ENCODE peak calls at places on chromosomes 3 and 15, in six cellular contexts. One of them, this sample, is unnamed.

GRCh38 chr3:46383211-46383945 is 12.6 kb downstream of the CCR5 start:
- DNase-seq in dorsolateral prefrontal cortex: no peak
- DNase-seq in heart left ventricle: no peak
- DNase-seq in GM23338: no peak
- DNase-seq in Peyer's patch: peak
- DNase-seq in body of pancreas: no peak
- DNase-seq in this sample: no peak

GRCh38 chr15:28873585-28874139 is 12.1 kb upstream of the APBA2 start:
- DNase-seq in dorsolateral prefrontal cortex: no peak
- DNase-seq in heart left ventricle: no peak
- DNase-seq in GM23338: no peak
- DNase-seq in Peyer's patch: no peak
- DNase-seq in body of pancreas: peak
- DNase-seq in this sample: no peak

GRCh38 chr3:46668116-46668515 is 25.4 kb downstream of the ALS2CL start:
- DNase-seq in dorsolateral prefrontal cortex: no peak
- DNase-seq in heart left ventricle: peak
- DNase-seq in GM23338: no peak
- DNase-seq in Peyer's patch: peak
- DNase-seq in body of pancreas: peak
- DNase-seq in this sample: no peak

GRCh38 chr15:49471733-49472132 is 48.7 kb downstream of the FGF7 start:
- DNase-seq in dorsolateral prefrontal cortex: no peak
- DNase-seq in heart left ventricle: no peak
- DNase-seq in GM23338: no peak
- DNase-seq in Peyer's patch: no peak
- DNase-seq in body of pancreas: peak
- DNase-seq in this sample: no peak

GRCh38 chr15:22831473-22831872 is 7.0 kb upstream of the NIPA2 start:
- DNase-seq in dorsolateral prefrontal cortex: no peak
- DNase-seq in heart left ventricle: no peak
- DNase-seq in GM23338: no peak
- DNase-seq in Peyer's patch: no peak
- DNase-seq in body of pancreas: no peak
- DNase-seq in this sample: no peak

GRCh38 chr3:107315136-107315535 is 62.1 kb upstream of the CCDC54 start:
- DNase-seq in dorsolateral prefrontal cortex: no peak
- DNase-seq in heart left ventricle: no peak
- DNase-seq in GM23338: no peak
- DNase-seq in Peyer's patch: no peak
- DNase-seq in body of pancreas: no peak
- DNase-seq in this sample: no peak

GRCh38 chr3:148203263-148204010 is 494.3 kb upstream of the AGTR1 start:
- DNase-seq in dorsolateral prefrontal cortex: no peak
- DNase-seq in heart left ventricle: no peak
- DNase-seq in GM23338: no peak
- DNase-seq in Peyer's patch: no peak
- DNase-seq in body of pancreas: no peak
- DNase-seq in this sample: no peak

GRCh38 chr3:66712210-66712609 is 211.4 kb upstream of the LRIG1 start:
- DNase-seq in dorsolateral prefrontal cortex: no peak
- DNase-seq in heart left ventricle: no peak
- DNase-seq in GM23338: peak
- DNase-seq in Peyer's patch: no peak
- DNase-seq in body of pancreas: no peak
- DNase-seq in this sample: no peak

GRCh38 chr15:31366169-31366734 is 39.6 kb downstream of the KLF13 start:
- DNase-seq in dorsolateral prefrontal cortex: peak
- DNase-seq in heart left ventricle: peak
- DNase-seq in GM23338: peak
- DNase-seq in Peyer's patch: no peak
- DNase-seq in body of pancreas: peak
- DNase-seq in this sample: no peak

GRCh38 chr3:116070102-116070501 is 375.2 kb downstream of the LSAMP start:
- DNase-seq in dorsolateral prefrontal cortex: no peak
- DNase-seq in heart left ventricle: no peak
- DNase-seq in GM23338: no peak
- DNase-seq in Peyer's patch: no peak
- DNase-seq in body of pancreas: no peak
- DNase-seq in this sample: no peak

GRCh38 chr15:26037369-26037768 is 174.2 kb upstream of the ATP10A start:
- DNase-seq in dorsolateral prefrontal cortex: no peak
- DNase-seq in heart left ventricle: no peak
- DNase-seq in GM23338: no peak
- DNase-seq in Peyer's patch: no peak
- DNase-seq in body of pancreas: no peak
- DNase-seq in this sample: no peak
- TF ChIP-seq CTCF in dorsolateral prefrontal cortex: peak
- TF ChIP-seq CTCF in heart left ventricle: no peak
- TF ChIP-seq CTCF in GM23338: no peak
- TF ChIP-seq CTCF in Peyer's patch: no peak
- TF ChIP-seq CTCF in body of pancreas: peak
- TF ChIP-seq CTCF in this sample: no peak

GRCh38 chr3:13581485-13582365 is 32.8 kb downstream of the FBLN2 start:
- DNase-seq in dorsolateral prefrontal cortex: peak
- DNase-seq in heart left ventricle: no peak
- DNase-seq in GM23338: no peak
- DNase-seq in Peyer's patch: no peak
- DNase-seq in body of pancreas: peak
- DNase-seq in this sample: no peak

GRCh38 chr3:13578246-13578645 is 29.3 kb downstream of the FBLN2 start:
- DNase-seq in dorsolateral prefrontal cortex: no peak
- DNase-seq in heart left ventricle: no peak
- DNase-seq in GM23338: no peak
- DNase-seq in Peyer's patch: no peak
- DNase-seq in body of pancreas: no peak
- DNase-seq in this sample: no peak

GRCh38 chr3:13579089-13579488 is 30.2 kb downstream of the FBLN2 start:
- DNase-seq in dorsolateral prefrontal cortex: no peak
- DNase-seq in heart left ventricle: no peak
- DNase-seq in GM23338: no peak
- DNase-seq in Peyer's patch: no peak
- DNase-seq in body of pancreas: no peak
- DNase-seq in this sample: no peak

GRCh38 chr3:13582366-13583250 is 33.7 kb downstream of the FBLN2 start:
- DNase-seq in dorsolateral prefrontal cortex: peak
- DNase-seq in heart left ventricle: no peak
- DNase-seq in GM23338: no peak
- DNase-seq in Peyer's patch: peak
- DNase-seq in body of pancreas: no peak
- DNase-seq in this sample: no peak

DNA sequence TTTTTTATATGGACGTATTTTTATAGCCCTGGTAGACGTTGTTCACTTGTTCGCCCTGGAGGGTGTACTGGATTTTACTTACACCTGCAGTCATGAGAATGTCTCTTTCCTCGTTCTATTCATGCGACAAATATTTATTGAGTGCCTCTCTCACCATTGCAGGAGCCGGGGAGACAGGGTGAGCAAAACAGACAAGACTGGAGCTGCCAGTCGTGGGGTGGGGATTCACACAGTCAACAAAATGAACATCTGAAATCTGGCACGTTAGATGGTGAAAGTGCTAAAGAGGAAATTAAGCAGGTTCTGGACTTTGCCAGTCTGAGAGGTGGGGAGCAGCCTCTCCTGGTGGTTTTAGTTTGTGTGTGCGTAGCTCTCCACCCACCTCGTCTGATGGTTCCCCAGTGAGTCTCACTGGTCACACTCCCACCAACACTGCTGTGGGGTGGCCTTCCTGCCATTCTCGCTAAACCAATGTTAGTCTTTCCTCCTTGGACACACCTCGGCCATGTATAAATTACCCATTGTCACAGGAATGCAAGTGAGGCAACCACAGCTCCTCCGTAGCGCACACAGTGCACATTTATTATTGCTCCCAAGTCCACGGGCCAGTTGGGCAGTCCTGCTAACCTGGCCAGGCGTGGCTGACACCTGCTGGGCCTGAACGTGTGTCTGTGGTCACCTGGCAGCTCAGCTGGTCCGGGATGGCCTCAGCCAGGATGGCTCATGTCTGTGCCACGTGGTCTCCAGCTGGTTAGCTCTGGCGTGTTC is 31.5 kb downstream of the FBLN2 start:
- DNase-seq in dorsolateral prefrontal cortex: no peak
- DNase-seq in heart left ventricle: no peak
- DNase-seq in GM23338: no peak
- DNase-seq in Peyer's patch: no peak
- DNase-seq in body of pancreas: peak
- DNase-seq in this sample: no peak
- H3K4me3 ChIP-seq in dorsolateral prefrontal cortex: no peak
- H3K4me3 ChIP-seq in heart left ventricle: no peak
- H3K4me3 ChIP-seq in GM23338: no peak
- H3K4me3 ChIP-seq in Peyer's patch: no peak
- H3K4me3 ChIP-seq in body of pancreas: no peak
- H3K4me3 ChIP-seq in this sample: no peak

DNA sequence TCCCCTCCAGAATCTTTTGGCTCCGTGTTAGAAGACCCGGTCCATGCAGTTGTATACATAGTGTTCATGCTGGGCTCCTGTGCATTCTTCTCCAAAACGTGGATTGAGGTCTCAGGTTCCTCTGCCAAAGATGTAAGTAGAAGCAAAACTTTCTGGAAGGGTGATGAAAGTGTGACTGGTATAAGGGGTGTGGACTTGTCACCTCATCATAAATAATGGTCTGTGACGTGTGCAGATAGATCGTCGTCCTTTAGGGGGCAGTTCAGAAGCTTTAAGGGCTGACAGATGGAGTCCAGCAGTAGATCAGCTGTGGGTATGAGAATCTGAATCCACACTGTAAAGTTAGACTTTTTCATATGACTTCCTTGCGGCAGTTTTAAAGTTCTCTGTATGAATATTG is 15.2 kb downstream of the SEC61A1 start:
- DNase-seq in dorsolateral prefrontal cortex: no peak
- DNase-seq in heart left ventricle: no peak
- DNase-seq in GM23338: no peak
- DNase-seq in Peyer's patch: no peak
- DNase-seq in body of pancreas: no peak
- DNase-seq in this sample: no peak
- TF ChIP-seq CTCF in dorsolateral prefrontal cortex: no peak
- TF ChIP-seq CTCF in heart left ventricle: no peak
- TF ChIP-seq CTCF in GM23338: no peak
- TF ChIP-seq CTCF in Peyer's patch: no peak
- TF ChIP-seq CTCF in body of pancreas: no peak
- TF ChIP-seq CTCF in this sample: no peak

GRCh38 chr3:44506961-44507360 is 29.5 kb upstream of the ZNF445 start:
- DNase-seq in dorsolateral prefrontal cortex: no peak
- DNase-seq in heart left ventricle: no peak
- DNase-seq in GM23338: peak
- DNase-seq in Peyer's patch: no peak
- DNase-seq in body of pancreas: no peak
- DNase-seq in this sample: no peak
- H3K4me3 ChIP-seq in dorsolateral prefrontal cortex: no peak
- H3K4me3 ChIP-seq in heart left ventricle: no peak
- H3K4me3 ChIP-seq in GM23338: no peak
- H3K4me3 ChIP-seq in Peyer's patch: no peak
- H3K4me3 ChIP-seq in body of pancreas: no peak
- H3K4me3 ChIP-seq in this sample: no peak

This sample was measured in right atrium auricular region.